ENCODE peak calls at places on chromosomes 12 and 14, in nine cellular contexts. S is mucosa of descending colon, Y is AG10803, P is upper lobe of right lung, H is right atrium auricular region, E is SK-N-SH, A is Panc1, M is endodermal cell, B is astrocyte of the spinal cord. V is an unnamed sample.

GRCh38 chr14:71206766-71207371 is 299.6 kb downstream of the PCNX1 start:
- DNase-seq in S (no peak), Y (peak), P (no peak), H (peak), E (peak), A (no peak), M (no peak), B (peak), V (no peak)

GRCh38 chr12:78799679-78800078 is 64.9 kb upstream of the SYT1 start:
- DNase-seq in S (no peak), Y (no peak), P (no peak), H (no peak), E (no peak), A (no peak), M (no peak), B (no peak), V (no peak)

GRCh38 chr12:24901975-24902461 is 46.9 kb downstream of the BCAT1 start:
- DNase-seq in S (no peak), Y (no peak), P (no peak), H (no peak), E (no peak), A (no peak), M (peak), B (peak), V (peak)

GRCh38 chr12:27650011-27650410 is 46.2 kb upstream of the REP15 start:
- DNase-seq in S (no peak), Y (no peak), P (no peak), H (no peak), E (no peak), A (no peak), M (no peak), B (no peak), V (no peak)

GRCh38 chr12:53645191-53645590 is 19.0 kb upstream of the ATF7 start:
- DNase-seq in S (no peak), Y (peak), P (no peak), H (no peak), E (no peak), A (no peak), M (no peak), B (peak), V (no peak)

GRCh38 chr12:121095544-121096198 is 37.0 kb upstream of the P2RX7 start:
- DNase-seq in S (peak), Y (peak), P (peak), H (peak), E (peak), A (peak), M (peak), B (peak), V (peak)

GRCh38 chr14:74563233-74563585 is 48.8 kb downstream of the LTBP2 start:
- DNase-seq in S (no peak), Y (no peak), P (no peak), H (no peak), E (no peak), A (no peak), M (no peak), B (peak), V (no peak)

GRCh38 chr14:86003998-86004397 is 474.1 kb downstream of the FLRT2 start:
- DNase-seq in S (no peak), Y (no peak), P (no peak), H (no peak), E (no peak), A (no peak), M (no peak), B (peak), V (no peak)

GRCh38 chr12:50734409-50735263 is 29.3 kb upstream of the ATF1 start:
- DNase-seq in S (no peak), Y (peak), P (no peak), H (peak), E (peak), A (peak), M (peak), B (peak), V (peak)

GRCh38 chr12:86241600-86241999 is 14.6 kb downstream of the MGAT4C start:
- DNase-seq in S (no peak), Y (no peak), P (no peak), H (no peak), E (no peak), A (no peak), M (no peak), B (no peak), V (no peak)

GRCh38 chr12:121190523-121191031 is 19.4 kb upstream of the P2RX4 start:
- DNase-seq in S (no peak), Y (peak), P (no peak), H (no peak), E (no peak), A (no peak), M (peak), B (peak), V (no peak)

GRCh38 chr12:121801601-121802484 is 2.0 kb upstream of the SETD1B start:
- DNase-seq in S (no peak), Y (peak), P (no peak), H (no peak), E (no peak), A (no peak), M (no peak), B (peak), V (no peak)

GRCh38 chr14:82029038-82029437 is 495.4 kb upstream of the SEL1L start:
- DNase-seq in S (no peak), Y (no peak), P (no peak), H (no peak), E (no peak), A (no peak), M (no peak), B (no peak), V (no peak)

DNA sequence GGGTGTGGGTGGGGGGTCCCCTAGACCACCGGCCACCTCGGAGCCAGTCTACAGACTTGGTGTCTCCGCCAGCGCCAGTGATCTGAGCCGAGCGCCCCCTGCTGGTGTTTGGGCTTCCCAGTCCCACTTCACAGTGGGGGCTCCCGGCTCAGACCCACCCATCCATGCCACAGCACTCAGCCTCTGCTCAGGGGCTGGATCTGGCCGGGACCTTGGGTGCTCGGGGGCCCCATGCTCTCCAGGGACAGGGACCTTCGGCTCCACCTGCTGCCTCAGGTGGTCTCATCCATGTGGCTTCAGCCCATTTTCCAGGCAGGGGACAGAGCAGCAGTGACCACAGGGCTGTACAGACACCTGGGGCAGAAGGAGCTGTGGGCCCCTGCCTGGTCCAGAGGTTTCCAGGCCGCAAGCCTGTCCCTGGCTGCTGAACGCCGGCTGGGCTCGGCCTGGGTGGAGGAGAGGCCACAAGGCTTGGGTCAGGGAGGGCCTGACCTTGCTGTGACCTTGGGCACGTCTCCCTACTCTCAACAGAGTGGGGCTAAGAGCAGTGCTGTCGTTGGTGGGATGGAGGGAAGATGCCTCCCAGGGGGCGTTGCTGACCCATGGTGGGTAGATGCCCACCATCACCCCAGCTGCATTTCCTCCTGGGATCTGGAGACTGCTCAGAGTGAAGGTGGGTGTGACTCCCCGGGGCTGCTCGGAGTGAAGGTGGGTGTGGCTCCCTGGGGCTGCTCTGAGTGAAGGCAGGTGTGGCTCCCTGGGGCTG is 86.3 kb downstream of the KIF26A start:
- DNase-seq in S (peak), Y (no peak), P (no peak), H (no peak), E (peak), A (no peak), M (peak), B (no peak), V (peak)
- TF ChIP-seq CTCF in S (peak), Y (peak), P (peak), H (peak), E (peak), A (peak), M (peak), B (peak), V (peak)

DNA sequence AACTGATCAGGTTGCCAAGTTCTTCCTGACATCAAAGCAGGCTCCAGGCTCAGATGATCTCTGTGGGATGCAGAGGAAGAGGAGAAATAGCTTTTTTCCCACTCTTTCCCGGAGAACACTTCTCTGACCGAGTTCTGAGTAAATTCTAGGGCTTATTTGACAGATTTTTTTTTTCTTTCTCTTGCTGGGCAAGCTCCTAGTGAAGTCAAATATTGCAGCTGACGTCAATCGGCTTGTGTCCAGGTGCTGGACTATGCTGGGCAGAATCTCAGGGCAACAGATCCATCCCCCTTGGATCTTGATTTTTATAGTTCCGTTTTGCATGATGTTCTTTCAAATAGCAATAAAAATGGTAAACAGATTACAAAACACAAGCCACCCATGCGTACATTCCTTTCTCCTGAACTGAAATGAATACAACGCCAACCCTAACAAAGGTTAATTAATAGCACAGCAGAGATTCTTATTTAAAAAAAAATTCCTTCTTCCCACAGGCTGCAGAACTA is 182.2 kb downstream of the NOVA1 start:
- DNase-seq in S (peak), Y (no peak), P (no peak), H (no peak), E (no peak), A (no peak), M (no peak), B (peak), V (no peak)
- TF ChIP-seq CTCF in S (no peak), Y (no peak), P (no peak), H (no peak), E (no peak), A (no peak), M (no peak), B (no peak), V (no peak)

GRCh38 chr12:124559182-124560017 is 8.0 kb downstream of the NCOR2 start:
- DNase-seq in S (no peak), Y (no peak), P (no peak), H (no peak), E (no peak), A (no peak), M (no peak), B (no peak), V (no peak)

GRCh38 chr12:124556896-124557501 is 10.4 kb downstream of the NCOR2 start:
- DNase-seq in S (no peak), Y (no peak), P (peak), H (no peak), E (peak), A (no peak), M (peak), B (no peak), V (no peak)

GRCh38 chr12:124556067-124556466 is 11.3 kb downstream of the NCOR2 start:
- DNase-seq in S (no peak), Y (no peak), P (no peak), H (no peak), E (no peak), A (no peak), M (no peak), B (no peak), V (no peak)

GRCh38 chr12:124558298-124558697 is 9.1 kb downstream of the NCOR2 start:
- DNase-seq in S (no peak), Y (no peak), P (peak), H (no peak), E (no peak), A (no peak), M (peak), B (no peak), V (no peak)

DNA sequence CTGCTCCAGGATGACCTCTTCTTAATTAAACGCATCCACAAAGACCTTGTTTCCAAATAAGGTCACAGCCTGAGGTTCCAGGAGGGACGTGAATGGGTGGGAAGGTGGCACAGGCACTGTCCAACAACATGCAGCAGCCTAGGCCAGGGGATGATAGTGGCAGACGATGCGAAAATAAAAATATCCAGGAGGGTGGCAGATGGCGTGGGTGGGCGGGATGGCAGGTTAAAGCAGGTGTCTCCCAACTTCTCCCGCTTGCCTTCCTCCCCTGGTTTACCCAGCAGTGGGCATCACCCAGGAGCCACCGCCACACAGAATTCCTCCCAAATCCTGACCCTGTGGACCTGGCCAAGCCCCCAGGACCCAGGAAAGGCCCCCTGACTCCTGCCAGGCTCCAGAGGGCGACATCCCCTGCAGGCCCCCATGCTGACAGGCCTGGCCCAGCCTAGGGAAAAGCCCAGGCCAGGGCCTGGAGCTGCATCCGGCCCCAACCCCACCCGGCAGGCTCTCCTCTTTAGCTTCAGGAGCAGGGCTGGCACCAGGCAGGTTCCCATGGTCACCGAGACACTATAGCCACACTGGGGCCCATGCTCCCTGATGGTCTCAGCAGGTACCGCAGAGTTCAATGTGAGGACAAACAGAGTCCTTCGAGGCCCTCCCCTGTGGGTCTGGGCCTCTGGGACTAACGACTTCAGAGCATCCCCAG is 9.7 kb downstream of the NCOR2 start:
- DNase-seq in S (no peak), Y (no peak), P (peak), H (no peak), E (peak), A (no peak), M (peak), B (no peak), V (no peak)
- TF ChIP-seq CTCF in S (no peak), Y (no peak), P (no peak), H (no peak), E (no peak), A (no peak), M (no peak), B (no peak), V (no peak)

GRCh38 chr12:11892065-11892391 is 178.7 kb upstream of the BCL2L14 start:
- DNase-seq in S (no peak), Y (no peak), P (no peak), H (no peak), E (no peak), A (no peak), M (no peak), B (no peak), V (no peak)
- TF ChIP-seq CTCF in S (no peak), Y (peak), P (peak), H (peak), E (peak), A (peak), M (peak), B (peak), V (no peak)

GRCh38 chr12:366820-367219 is 22.3 kb downstream of the KDM5A start:
- DNase-seq in S (no peak), Y (no peak), P (no peak), H (no peak), E (no peak), A (no peak), M (no peak), B (no peak), V (no peak)
- TF ChIP-seq CTCF in S (no peak), Y (no peak), P (no peak), H (no peak), E (no peak), A (no peak), M (no peak), B (no peak), V (no peak)

GRCh38 chr14:32469388-32470160 is 140.5 kb downstream of the AKAP6 start:
- DNase-seq in S (no peak), Y (peak), P (no peak), H (no peak), E (no peak), A (peak), M (no peak), B (peak), V (peak)
- TF ChIP-seq CTCF in S (no peak), Y (peak), P (peak), H (peak), E (peak), A (peak), M (peak), B (peak), V (peak)

DNA sequence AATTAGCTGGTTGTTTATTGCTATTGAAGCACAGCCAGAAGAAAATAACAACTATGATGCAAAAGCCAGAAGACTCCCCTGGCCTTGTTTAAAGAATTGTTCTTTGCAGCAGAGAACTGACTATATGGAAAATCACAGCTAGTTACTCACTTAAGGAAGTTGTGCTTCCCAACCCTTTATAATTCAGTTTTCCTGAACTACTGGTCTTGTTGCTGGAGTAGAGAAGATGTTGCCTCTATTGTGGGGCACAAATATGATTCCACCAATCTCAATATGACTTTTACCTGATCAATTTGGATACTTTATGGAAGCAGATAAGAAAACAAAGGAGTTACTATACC is 586.7 kb downstream of the LRFN5 start:
- DNase-seq in S (no peak), Y (no peak), P (no peak), H (no peak), E (no peak), A (no peak), M (no peak), B (no peak), V (no peak)
- TF ChIP-seq CTCF in S (no peak), Y (no peak), P (no peak), H (no peak), E (no peak), A (no peak), M (no peak), B (no peak), V (no peak)

V was measured in GM13977.